ENCODE peak calls at places on chromosomes 5 and 9, in eight cellular contexts. I, S, D, N, R, E, L and O are unnamed samples.

GRCh38 chr9:99445920-99446319 is 223.8 kb downstream of the SEC61B start:
- DNase-seq in I (no peak), S (no peak), D (peak), N (no peak), R (no peak), E (no peak), L (no peak), O (no peak)

GRCh38 chr9:99720455-99721050 is 101.1 kb upstream of the NR4A3 start:
- DNase-seq in I (no peak), S (no peak), D (peak), N (no peak), R (no peak), E (peak), L (no peak), O (peak)

GRCh38 chr5:62489471-62489870 is 76.9 kb downstream of the IPO11 start:
- DNase-seq in I (no peak), S (no peak), D (no peak), N (no peak), R (no peak), E (no peak), L (no peak), O (no peak)

GRCh38 chr9:117696141-117696540 is 8.1 kb upstream of the TLR4 start:
- DNase-seq in I (no peak), S (no peak), D (no peak), N (no peak), R (no peak), E (peak), L (no peak), O (no peak)

GRCh38 chr5:64637144-64637543 is 53.2 kb upstream of the SHISAL2B start:
- DNase-seq in I (no peak), S (no peak), D (peak), N (no peak), R (no peak), E (no peak), L (no peak), O (no peak)

GRCh38 chr9:93597871-93598646 is 21.7 kb downstream of the PHF2 start:
- DNase-seq in I (no peak), S (peak), D (no peak), N (no peak), R (no peak), E (no peak), L (no peak), O (no peak)

GRCh38 chr9:3662671-3663070 is 136.9 kb upstream of the RFX3 start:
- DNase-seq in I (no peak), S (no peak), D (peak), N (no peak), R (no peak), E (peak), L (no peak), O (no peak)

GRCh38 chr9:38047301-38048251 is 21.5 kb downstream of the SHB start:
- DNase-seq in I (no peak), S (no peak), D (peak), N (no peak), R (peak), E (peak), L (peak), O (peak)

GRCh38 chr5:173308226-173308625 is 20.0 kb downstream of the STC2 start:
- DNase-seq in I (no peak), S (no peak), D (no peak), N (no peak), R (no peak), E (no peak), L (no peak), O (no peak)

GRCh38 chr9:37295178-37295577 is 127.3 kb upstream of the GRHPR start:
- DNase-seq in I (no peak), S (no peak), D (no peak), N (no peak), R (no peak), E (no peak), L (no peak), O (no peak)

GRCh38 chr9:70601000-70601929 is 186.8 kb upstream of the KLF9 start:
- DNase-seq in I (no peak), S (peak), D (peak), N (peak), R (peak), E (peak), L (no peak), O (no peak)

GRCh38 chr5:118115791-118116190 is 872.6 kb downstream of the DTWD2 start:
- DNase-seq in I (no peak), S (no peak), D (peak), N (no peak), R (no peak), E (no peak), L (no peak), O (no peak)

GRCh38 chr9:91424403-91425176 is 958 bp upstream of the NFIL3 start:
- DNase-seq in I (peak), S (peak), D (peak), N (peak), R (peak), E (peak), L (peak), O (peak)

GRCh38 chr5:108260105-108260857 is 121.6 kb downstream of the FBXL17 start:
- DNase-seq in I (peak), S (peak), D (peak), N (peak), R (peak), E (peak), L (peak), O (peak)

GRCh38 chr9:88302579-88303324 is 85.5 kb upstream of the SPIN1 start:
- DNase-seq in I (no peak), S (no peak), D (no peak), N (no peak), R (no peak), E (no peak), L (no peak), O (no peak)

GRCh38 chr9:26357803-26358339 is 534.7 kb downstream of the CAAP1 start:
- DNase-seq in I (no peak), S (peak), D (no peak), N (peak), R (no peak), E (no peak), L (no peak), O (no peak)

GRCh38 chr5:119360905-119361605 is 5.2 kb downstream of the TNFAIP8 start:
- DNase-seq in I (no peak), S (no peak), D (peak), N (no peak), R (no peak), E (peak), L (no peak), O (no peak)

GRCh38 chr9:135240222-135240621 is 152.8 kb downstream of the OLFM1 start:
- DNase-seq in I (no peak), S (no peak), D (no peak), N (no peak), R (no peak), E (no peak), L (no peak), O (no peak)

GRCh38 chr5:127002390-127002789 is 28.0 kb downstream of the MARCHF3 start:
- DNase-seq in I (no peak), S (no peak), D (peak), N (no peak), R (no peak), E (peak), L (no peak), O (no peak)

GRCh38 chr5:50905996-50906395 is 239.6 kb downstream of the PARP8 start:
- DNase-seq in I (no peak), S (no peak), D (no peak), N (no peak), R (no peak), E (no peak), L (no peak), O (no peak)

GRCh38 chr9:108445431-108446018 is 410.3 kb downstream of the ACTL7B start:
- DNase-seq in I (no peak), S (no peak), D (peak), N (no peak), R (no peak), E (no peak), L (peak), O (no peak)

GRCh38 chr5:141003791-141004601 is 37.7 kb downstream of the PCDHAC2 start:
- DNase-seq in I (no peak), S (no peak), D (peak), N (peak), R (no peak), E (peak), L (peak), O (no peak)

GRCh38 chr5:148238395-148238794 is at the start of gene MARCOL:
- DNase-seq in I (no peak), S (no peak), D (no peak), N (no peak), R (no peak), E (no peak), L (no peak), O (no peak)

GRCh38 chr9:27367175-27367798 is 70.3 kb upstream of the EQTN start:
- DNase-seq in I (no peak), S (no peak), D (no peak), N (no peak), R (no peak), E (no peak), L (no peak), O (no peak)

GRCh38 chr5:75006821-75007536 is 45.4 kb downstream of the GCNT4 start:
- DNase-seq in I (no peak), S (no peak), D (no peak), N (no peak), R (no peak), E (no peak), L (no peak), O (no peak)

GRCh38 chr5:111407562-111407961 is 104.8 kb downstream of the STARD4 start:
- DNase-seq in I (no peak), S (no peak), D (no peak), N (no peak), R (no peak), E (no peak), L (no peak), O (no peak)